ENCODE peak calls at places on chromosomes 2 and 18, in seven cellular contexts. X, I, P, T, N, R and S are unnamed samples.

GRCh38 chr2:14942991-14943390 is 310.5 kb downstream of the LRATD1 start:
- DNase-seq in X (no peak), I (no peak), P (no peak), T (no peak), N (no peak), R (no peak), S (no peak)

GRCh38 chr2:221529943-221530652 is 42.0 kb downstream of the EPHA4 start:
- DNase-seq in X (no peak), I (no peak), P (peak; percentile 39), T (no peak), N (peak; percentile 33), R (peak; percentile 24), S (peak; percentile 78)

GRCh38 chr2:184455616-184456015 is 142.7 kb upstream of the ZNF804A start:
- DNase-seq in X (no peak), I (no peak), P (no peak), T (no peak), N (no peak), R (no peak), S (no peak)

GRCh38 chr2:220935789-220936321 is 636.2 kb downstream of the EPHA4 start:
- DNase-seq in X (no peak), I (no peak), P (no peak), T (no peak), N (no peak), R (no peak), S (no peak)

GRCh38 chr18:3584897-3585460 is 135.0 kb downstream of the TGIF1 start:
- DNase-seq in X (no peak), I (no peak), P (no peak), T (no peak), N (no peak), R (no peak), S (no peak)

GRCh38 chr2:31254237-31255203 is 20.6 kb downstream of the EHD3 start:
- DNase-seq in X (no peak), I (no peak), P (no peak), T (no peak), N (no peak), R (no peak), S (no peak)

GRCh38 chr2:183996825-183997823 is 601.2 kb upstream of the ZNF804A start:
- DNase-seq in X (no peak), I (no peak), P (no peak), T (no peak), N (no peak), R (no peak), S (no peak)

GRCh38 chr2:23806201-23806600 is 120.7 kb downstream of the ATAD2B start:
- DNase-seq in X (no peak), I (no peak), P (no peak), T (no peak), N (no peak), R (no peak), S (no peak)

GRCh38 chr2:210593166-210593565 is 36.8 kb downstream of the CPS1 start:
- DNase-seq in X (no peak), I (no peak), P (no peak), T (no peak), N (no peak), R (no peak), S (no peak)

GRCh38 chr18:58847383-58848071 is 17.1 kb upstream of the ZNF532 start:
- DNase-seq in X (no peak), I (no peak), P (no peak), T (no peak), N (no peak), R (no peak), S (no peak)

GRCh38 chr2:40242315-40242714 is 209.6 kb downstream of the SLC8A1 start:
- DNase-seq in X (no peak), I (no peak), P (no peak), T (no peak), N (no peak), R (no peak), S (no peak)

GRCh38 chr2:120954939-120955338 is 219.3 kb downstream of the GLI2 start:
- DNase-seq in X (no peak), I (no peak), P (no peak), T (no peak), N (no peak), R (no peak), S (no peak)

GRCh38 chr2:119760876-119761275 is 1.2 kb downstream of the PTPN4 start:
- DNase-seq in X (no peak), I (no peak), P (peak; percentile 66), T (no peak), N (no peak), R (no peak), S (no peak)

GRCh38 chr2:184769038-184769437 is 170.7 kb downstream of the ZNF804A start:
- DNase-seq in X (no peak), I (no peak), P (peak; percentile 65), T (no peak), N (peak; percentile 58), R (no peak), S (no peak)

GRCh38 chr18:9787716-9788115 is 79.6 kb downstream of the RAB31 start:
- DNase-seq in X (no peak), I (no peak), P (peak; percentile 58), T (no peak), N (peak; percentile 23), R (no peak), S (no peak)

GRCh38 chr2:165970663-165971062 is 17.1 kb upstream of the TTC21B start:
- DNase-seq in X (no peak), I (no peak), P (no peak), T (no peak), N (no peak), R (no peak), S (no peak)

GRCh38 chr2:204454672-204455380 is 90.4 kb upstream of the PARD3B start:
- DNase-seq in X (no peak), I (no peak), P (no peak), T (no peak), N (no peak), R (no peak), S (no peak)

GRCh38 chr2:8303322-8303832 is 378.5 kb upstream of the ID2 start:
- DNase-seq in X (peak; percentile 93), I (peak; percentile 78), P (no peak), T (no peak), N (no peak), R (no peak), S (no peak)

GRCh38 chr2:236180831-236181453 is 12.8 kb upstream of the GBX2 start:
- DNase-seq in X (peak; percentile 21), I (peak; percentile 61), P (peak; percentile 70), T (no peak), N (no peak), R (peak; percentile 80), S (peak; percentile 25)

GRCh38 chr2:109318150-109318948 is 189.3 kb downstream of the SH3RF3 start:
- DNase-seq in X (no peak), I (no peak), P (peak; percentile 99), T (peak; percentile 85), N (peak; percentile 69), R (no peak), S (peak; percentile 69)

GRCh38 chr2:43889416-43889815 is 50.6 kb downstream of the ABCG8 start:
- DNase-seq in X (no peak), I (no peak), P (no peak), T (no peak), N (no peak), R (no peak), S (no peak)

GRCh38 chr18:10353791-10354190 is 100.6 kb upstream of the APCDD1 start:
- DNase-seq in X (no peak), I (no peak), P (peak; percentile 47), T (no peak), N (peak; percentile 84), R (no peak), S (peak; percentile 83)

GRCh38 chr2:133326651-133327397 is 241.4 kb downstream of the NCKAP5 start:
- DNase-seq in X (no peak), I (no peak), P (peak; percentile 13), T (no peak), N (peak; percentile 91), R (peak; percentile 93), S (no peak)

DNA sequence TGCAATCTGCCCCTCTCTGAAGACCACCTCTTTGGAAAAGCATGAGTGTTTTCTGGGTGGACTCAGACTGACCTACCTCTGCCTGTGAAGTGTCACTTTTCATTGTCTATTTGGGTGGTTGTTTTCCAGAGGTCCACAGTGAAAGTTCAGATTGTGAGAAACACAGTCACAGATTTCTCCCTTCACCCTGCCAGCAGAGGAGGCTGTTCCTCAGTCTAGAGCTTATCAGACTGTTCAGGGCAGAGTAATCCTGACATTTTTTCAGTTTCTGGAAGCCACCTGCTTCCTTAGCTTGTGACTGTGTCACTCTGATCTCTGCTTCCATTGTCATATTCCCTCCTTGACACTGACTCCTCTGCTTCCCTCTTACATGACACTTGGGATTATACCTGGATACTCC is 55.4 kb upstream of the RMP24 start:
- DNase-seq in X (no peak), I (no peak), P (no peak), T (no peak), N (no peak), R (no peak), S (no peak)
- TF ChIP-seq CTCF in X (peak; percentile 14), I (no peak), P (no peak), T (no peak), N (no peak), R (no peak), S (peak; percentile 13)

DNA sequence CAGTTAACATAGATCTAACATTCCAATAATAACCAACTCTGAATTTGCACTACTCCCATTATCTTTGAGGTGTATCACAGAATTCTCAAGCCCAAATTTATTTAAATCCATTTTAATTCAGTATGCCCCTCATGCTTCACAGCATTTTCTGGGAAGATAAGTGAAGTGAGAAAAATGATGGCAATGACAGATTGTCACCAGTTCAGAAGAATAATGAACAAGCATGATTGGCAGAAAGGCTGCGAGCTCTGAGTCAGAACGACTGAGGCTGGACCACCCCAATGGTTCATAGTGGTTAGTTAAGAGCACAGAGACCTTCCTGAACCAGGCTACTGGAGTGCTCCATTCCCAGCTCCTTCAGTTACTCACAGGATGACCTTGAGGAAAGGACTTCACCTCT is 4.9 kb downstream of the SPRED2 start:
- DNase-seq in X (no peak), I (no peak), P (no peak), T (no peak), N (no peak), R (no peak), S (no peak)
- TF ChIP-seq CTCF in X (no peak), I (no peak), P (no peak), T (no peak), N (no peak), R (no peak), S (no peak)

DNA sequence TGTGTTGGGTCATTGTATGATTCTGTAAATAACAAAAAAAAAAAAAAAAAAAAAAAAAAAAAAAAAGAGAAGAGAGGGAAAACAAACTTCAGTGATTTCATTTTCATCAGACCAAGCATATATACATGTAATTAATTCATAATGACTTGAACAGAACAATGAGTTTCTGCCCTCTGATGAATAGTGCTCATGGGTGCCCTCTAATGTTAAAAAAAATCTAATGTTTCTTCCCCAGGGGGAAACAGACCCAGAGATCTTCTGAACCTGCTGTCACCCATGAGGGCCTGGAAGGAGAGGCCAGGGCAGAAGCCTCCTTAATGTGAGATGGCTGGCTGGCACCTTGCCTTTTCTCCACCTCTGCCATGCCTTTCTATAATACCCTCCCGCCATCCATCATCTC is 289.2 kb downstream of the ZNF521 start:
- DNase-seq in X (no peak), I (no peak), P (no peak), T (no peak), N (no peak), R (no peak), S (no peak)
- TF ChIP-seq CTCF in X (no peak), I (no peak), P (no peak), T (no peak), N (no peak), R (no peak), S (peak; percentile 4)

GRCh38 chr2:241734208-241734466 is 293 bp upstream of the D2HGDH start:
- DNase-seq in X (no peak), I (no peak), P (no peak), T (no peak), N (no peak), R (no peak), S (no peak)
- TF ChIP-seq CTCF in X (no peak), I (no peak), P (peak; percentile 18), T (no peak), N (peak; percentile 19), R (peak; percentile 31), S (no peak)

GRCh38 chr2:134466141-134466540 is 212.3 kb downstream of the MGAT5 start:
- DNase-seq in X (no peak), I (no peak), P (peak; percentile 11), T (no peak), N (no peak), R (peak; percentile 55), S (peak; percentile 7)
- TF ChIP-seq CTCF in X (no peak), I (peak; percentile 61), P (peak; percentile 16), T (no peak), N (no peak), R (peak; percentile 36), S (no peak)